ENCODE peak calls at places on chromosomes 6 and 20, in seven cellular contexts. A, K, Z, F, O, N and J are unnamed samples.

GRCh38 chr6:14337157-14337556 is 219.6 kb downstream of the CD83 start:
- DNase-seq in A (peak), K (no peak), Z (no peak), F (no peak), O (peak), N (no peak), J (no peak)

GRCh38 chr6:110181131-110182027 is 1.2 kb downstream of the CDC40 start:
- DNase-seq in A (peak), K (no peak), Z (peak), F (no peak), O (peak), N (no peak), J (no peak)

GRCh38 chr6:17987576-17988421 is at the start of gene KIF13A:
- DNase-seq in A (peak), K (peak), Z (peak), F (peak), O (peak), N (peak), J (peak)

GRCh38 chr6:35148167-35148741 is 7.1 kb upstream of the TCP11 start:
- DNase-seq in A (peak), K (peak), Z (peak), F (peak), O (no peak), N (peak), J (peak)

GRCh38 chr6:27138837-27139752 is 108.4 kb upstream of the PRSS16 start:
- DNase-seq in A (peak), K (peak), Z (peak), F (peak), O (peak), N (peak), J (peak)

GRCh38 chr20:5886788-5887187 is 63.5 kb downstream of the TRMT6 start:
- DNase-seq in A (no peak), K (no peak), Z (no peak), F (no peak), O (no peak), N (no peak), J (no peak)

GRCh38 chr6:31792741-31793140 is 2.8 kb downstream of the VARS1 start:
- DNase-seq in A (peak), K (no peak), Z (peak), F (no peak), O (peak), N (no peak), J (no peak)

GRCh38 chr20:4613718-4614620 is 107.7 kb upstream of the PRND start:
- DNase-seq in A (no peak), K (peak), Z (peak), F (peak), O (peak), N (no peak), J (peak)

GRCh38 chr6:69044534-69044933 is 409.5 kb downstream of the ADGRB3 start:
- DNase-seq in A (peak), K (no peak), Z (no peak), F (no peak), O (no peak), N (no peak), J (no peak)

GRCh38 chr6:109239192-109239917 is 142.9 kb downstream of the CD164 start:
- DNase-seq in A (no peak), K (no peak), Z (peak), F (no peak), O (no peak), N (no peak), J (no peak)

GRCh38 chr6:75117701-75118100 is 88.2 kb downstream of the COL12A1 start:
- DNase-seq in A (peak), K (no peak), Z (no peak), F (no peak), O (no peak), N (no peak), J (no peak)

GRCh38 chr20:36895036-36895435 is 19.1 kb downstream of the TLDC2 start:
- DNase-seq in A (no peak), K (no peak), Z (no peak), F (no peak), O (no peak), N (no peak), J (no peak)
- H2BK120ac ChIP-seq in A (no peak), K (no peak), Z (no peak), F (no peak), O (no peak), N (no peak), J (no peak)

DNA sequence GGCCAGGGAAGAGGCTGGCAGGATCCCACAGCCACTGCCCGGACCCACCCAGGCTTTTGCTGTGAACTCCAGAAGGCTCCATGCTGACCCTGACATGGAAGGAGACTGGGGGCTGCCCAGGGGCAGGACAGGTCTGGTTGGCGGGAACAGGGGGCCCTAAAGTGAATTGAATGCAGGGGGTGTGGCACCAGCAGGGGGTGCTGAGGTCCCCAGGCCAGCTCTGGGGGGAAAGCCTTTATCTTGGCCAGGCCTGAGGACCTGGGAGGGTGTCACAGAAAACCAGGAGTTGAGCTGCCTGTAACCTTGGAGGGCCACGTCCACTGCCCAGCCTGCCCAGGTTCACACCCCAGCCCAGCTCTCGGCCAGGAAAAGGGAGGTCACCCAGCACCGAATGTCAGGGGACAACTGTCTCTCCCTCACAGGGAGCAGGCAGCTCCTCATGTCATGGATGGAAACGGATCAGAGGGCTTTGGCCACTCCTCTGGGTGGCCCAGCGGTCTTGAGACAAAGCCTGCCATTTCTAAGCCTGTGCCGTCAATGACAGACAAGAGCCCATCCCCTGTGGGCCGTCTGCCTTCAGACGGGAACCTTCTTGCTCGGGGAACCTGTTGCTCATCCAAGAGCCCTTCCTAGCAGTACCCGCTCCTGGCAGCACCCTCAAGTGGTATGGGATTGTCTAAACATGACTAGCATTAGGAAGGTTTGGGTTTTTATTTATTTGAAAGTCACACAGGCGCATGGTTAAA is 2.9 kb upstream of the YTHDF1 start:
- DNase-seq in A (no peak), K (no peak), Z (no peak), F (no peak), O (no peak), N (no peak), J (no peak)
- H2BK120ac ChIP-seq in A (no peak), K (no peak), Z (no peak), F (no peak), O (no peak), N (peak), J (no peak)

GRCh38 chr6:1391692-1392309 is 2.4 kb downstream of the FOXF2 start:
- DNase-seq in A (peak), K (no peak), Z (no peak), F (no peak), O (no peak), N (peak), J (no peak)

GRCh38 chr6:1394591-1395463 is 5.5 kb downstream of the FOXF2 start:
- DNase-seq in A (no peak), K (no peak), Z (no peak), F (no peak), O (no peak), N (peak), J (no peak)

GRCh38 chr6:1392813-1393640 is 3.7 kb downstream of the FOXF2 start:
- DNase-seq in A (no peak), K (peak), Z (no peak), F (peak), O (no peak), N (peak), J (no peak)

GRCh38 chr6:1395496-1395895 is 6.1 kb downstream of the FOXF2 start:
- DNase-seq in A (no peak), K (no peak), Z (no peak), F (no peak), O (no peak), N (no peak), J (no peak)

DNA sequence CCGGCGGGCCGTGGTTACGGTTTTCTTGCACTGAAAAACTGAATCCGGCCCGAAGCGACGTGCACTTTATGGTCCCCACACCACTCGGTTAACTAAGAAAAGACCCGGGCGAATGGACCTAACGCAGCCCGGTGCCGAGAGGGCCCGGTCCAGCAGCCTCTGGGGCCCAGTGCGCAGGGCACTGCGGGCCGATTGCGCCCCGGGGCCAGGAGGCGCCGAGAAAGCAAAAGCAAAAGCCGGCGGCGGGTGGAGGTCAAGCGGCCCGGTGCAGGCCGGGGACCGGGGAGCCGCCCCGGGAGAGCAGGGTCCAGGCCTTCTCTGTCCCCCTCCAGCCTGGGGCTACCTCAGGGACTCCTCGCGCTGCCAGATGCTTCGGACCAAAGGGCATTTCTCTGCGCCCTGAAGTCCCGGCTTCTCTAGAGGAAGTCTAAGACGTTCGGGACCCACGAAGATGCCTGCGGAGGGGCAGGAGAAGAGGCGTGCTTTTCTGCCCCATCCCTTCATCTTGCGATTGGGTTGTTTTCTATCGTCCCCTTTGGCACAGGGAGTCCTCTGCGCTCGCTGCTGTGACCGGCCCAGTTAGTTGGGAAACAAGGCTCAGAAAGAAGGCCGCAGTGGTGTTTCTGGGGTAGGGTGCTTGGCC is 4.4 kb downstream of the FOXF2 start:
- DNase-seq in A (no peak), K (no peak), Z (no peak), F (no peak), O (peak), N (peak), J (no peak)
- H2BK120ac ChIP-seq in A (peak), K (no peak), Z (no peak), F (no peak), O (no peak), N (peak), J (no peak)

GRCh38 chr20:50257860-50258259 is 67.2 kb downstream of the CEBPB start:
- DNase-seq in A (no peak), K (no peak), Z (no peak), F (no peak), O (peak), N (no peak), J (no peak)

GRCh38 chr20:50258790-50259483 is 68.3 kb downstream of the CEBPB start:
- DNase-seq in A (no peak), K (no peak), Z (no peak), F (no peak), O (no peak), N (no peak), J (no peak)

GRCh38 chr20:50263831-50264230 is 73.2 kb downstream of the CEBPB start:
- DNase-seq in A (no peak), K (no peak), Z (no peak), F (no peak), O (peak), N (no peak), J (peak)

GRCh38 chr20:50259705-50260479 is 69.3 kb downstream of the CEBPB start:
- DNase-seq in A (no peak), K (no peak), Z (no peak), F (no peak), O (no peak), N (no peak), J (no peak)

GRCh38 chr20:50260480-50261221 is 70.0 kb downstream of the CEBPB start:
- DNase-seq in A (no peak), K (no peak), Z (no peak), F (no peak), O (no peak), N (no peak), J (no peak)
- H2BK120ac ChIP-seq in A (peak), K (no peak), Z (peak), F (no peak), O (no peak), N (no peak), J (no peak)

DNA sequence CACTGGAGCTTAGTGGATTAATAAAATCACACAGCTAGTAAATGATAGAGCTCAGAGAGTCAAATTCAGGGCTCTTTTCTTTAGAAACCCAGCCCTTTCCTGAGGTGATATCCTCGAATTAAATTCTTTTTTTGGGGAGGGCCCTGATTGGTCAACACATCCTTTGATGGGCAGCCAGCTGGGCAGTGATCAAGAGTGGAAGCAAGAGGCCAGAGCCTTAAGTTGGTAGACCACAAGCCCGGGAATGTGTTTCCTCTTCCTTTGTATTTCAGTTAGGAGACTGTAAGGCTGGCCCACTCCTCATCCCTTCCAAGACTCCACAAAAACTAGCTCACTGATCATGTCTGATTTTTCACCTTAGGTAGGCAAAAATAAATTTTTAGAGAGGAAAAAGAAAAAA is 640.5 kb downstream of the DHX35 start:
- DNase-seq in A (no peak), K (no peak), Z (no peak), F (no peak), O (no peak), N (no peak), J (no peak)
- H2BK120ac ChIP-seq in A (no peak), K (no peak), Z (no peak), F (no peak), O (no peak), N (no peak), J (no peak)